ENCODE peak calls at places on chromosomes 12 and 14, in four cellular contexts. One of them, this sample, is unnamed.

GRCh38 chr12:49891476-49891875 is 12.2 kb downstream of the FAIM2 start:
- DNase-seq in A549: no peak
- DNase-seq in HCT116: no peak
- DNase-seq in effector memory CD4-positive, alpha-beta T cell: no peak
- DNase-seq in this sample: no peak

GRCh38 chr12:126944684-126945083 is 1322.3 kb upstream of the TMEM132C start:
- DNase-seq in HCT116: no peak
- DNase-seq in effector memory CD4-positive, alpha-beta T cell: no peak
- DNase-seq in A549: no peak
- DNase-seq in this sample: no peak

GRCh38 chr14:77113644-77114043 is 15.6 kb downstream of the CIPC start:
- DNase-seq in A549: no peak
- DNase-seq in effector memory CD4-positive, alpha-beta T cell: no peak
- DNase-seq in HCT116: no peak
- DNase-seq in this sample: no peak

GRCh38 chr14:69887740-69888657 is 8.8 kb downstream of the SMOC1 start:
- DNase-seq in effector memory CD4-positive, alpha-beta T cell: no peak
- DNase-seq in HCT116: no peak
- DNase-seq in A549: no peak
- DNase-seq in this sample: no peak

GRCh38 chr12:50718760-50719159 is 45.1 kb upstream of the ATF1 start:
- DNase-seq in HCT116: no peak
- DNase-seq in effector memory CD4-positive, alpha-beta T cell: no peak
- DNase-seq in A549: no peak
- DNase-seq in this sample: no peak

GRCh38 chr14:103292426-103293374 is 41.3 kb upstream of the EIF5 start:
- DNase-seq in HCT116: peak; percentile 45
- DNase-seq in A549: peak; percentile 79
- DNase-seq in effector memory CD4-positive, alpha-beta T cell: peak; percentile 23
- DNase-seq in this sample: peak; percentile 90

GRCh38 chr12:119241049-119241448 is 62.3 kb downstream of the HSPB8 start:
- DNase-seq in A549: no peak
- DNase-seq in HCT116: no peak
- DNase-seq in effector memory CD4-positive, alpha-beta T cell: no peak
- DNase-seq in this sample: no peak

GRCh38 chr12:124236651-124237050 is 58.2 kb upstream of the RFLNA start:
- DNase-seq in effector memory CD4-positive, alpha-beta T cell: no peak
- DNase-seq in HCT116: peak; percentile 10
- DNase-seq in A549: no peak
- DNase-seq in this sample: no peak

GRCh38 chr14:37623552-37623951 is 28.1 kb downstream of the TTC6 start:
- DNase-seq in HCT116: peak; percentile 1
- DNase-seq in effector memory CD4-positive, alpha-beta T cell: no peak
- DNase-seq in A549: no peak
- DNase-seq in this sample: no peak

GRCh38 chr12:96063046-96063445 is 27.7 kb upstream of the LTA4H start:
- DNase-seq in HCT116: no peak
- DNase-seq in effector memory CD4-positive, alpha-beta T cell: no peak
- DNase-seq in A549: peak; percentile 26
- DNase-seq in this sample: no peak

GRCh38 chr12:64413884-64414283 is 9.7 kb downstream of the XPOT start:
- DNase-seq in A549: no peak
- DNase-seq in HCT116: no peak
- DNase-seq in effector memory CD4-positive, alpha-beta T cell: no peak
- DNase-seq in this sample: no peak

GRCh38 chr12:82366182-82366581 is 7.9 kb downstream of the METTL25 start:
- DNase-seq in A549: no peak
- DNase-seq in effector memory CD4-positive, alpha-beta T cell: no peak
- DNase-seq in HCT116: no peak
- DNase-seq in this sample: no peak

GRCh38 chr14:20934148-20934762 is 21.0 kb upstream of the RNASE2 start:
- DNase-seq in A549: peak; percentile 19
- DNase-seq in HCT116: peak; percentile 62
- DNase-seq in effector memory CD4-positive, alpha-beta T cell: no peak
- DNase-seq in this sample: peak; percentile 78

GRCh38 chr12:95054206-95054605 is 19.2 kb downstream of the NR2C1 start:
- DNase-seq in HCT116: no peak
- DNase-seq in A549: no peak
- DNase-seq in effector memory CD4-positive, alpha-beta T cell: no peak
- DNase-seq in this sample: no peak

GRCh38 chr14:102749833-102750775 is 27.1 kb upstream of the TRAF3 start:
- DNase-seq in HCT116: no peak
- DNase-seq in A549: no peak
- DNase-seq in effector memory CD4-positive, alpha-beta T cell: no peak
- DNase-seq in this sample: no peak

GRCh38 chr12:78683031-78683430 is 181.5 kb upstream of the SYT1 start:
- DNase-seq in HCT116: no peak
- DNase-seq in effector memory CD4-positive, alpha-beta T cell: no peak
- DNase-seq in A549: no peak
- DNase-seq in this sample: no peak

GRCh38 chr12:110568752-110569151 is 14.4 kb downstream of the PPTC7 start:
- DNase-seq in HCT116: no peak
- DNase-seq in effector memory CD4-positive, alpha-beta T cell: no peak
- DNase-seq in A549: no peak
- DNase-seq in this sample: no peak

GRCh38 chr14:104343690-104344640 is 205.6 kb downstream of the KIF26A start:
- DNase-seq in HCT116: no peak
- DNase-seq in effector memory CD4-positive, alpha-beta T cell: no peak
- DNase-seq in A549: no peak
- DNase-seq in this sample: no peak

GRCh38 chr14:104345316-104346111 is 207.1 kb downstream of the KIF26A start:
- DNase-seq in effector memory CD4-positive, alpha-beta T cell: no peak
- DNase-seq in HCT116: no peak
- DNase-seq in A549: no peak
- DNase-seq in this sample: no peak

GRCh38 chr14:104343294-104343625 is 204.9 kb downstream of the KIF26A start:
- DNase-seq in effector memory CD4-positive, alpha-beta T cell: no peak
- DNase-seq in A549: no peak
- DNase-seq in HCT116: no peak
- DNase-seq in this sample: no peak

GRCh38 chr14:104346112-104346462 is 207.7 kb downstream of the KIF26A start:
- DNase-seq in HCT116: no peak
- DNase-seq in effector memory CD4-positive, alpha-beta T cell: no peak
- DNase-seq in A549: no peak
- DNase-seq in this sample: no peak

GRCh38 chr14:104344815-104345214 is 206.4 kb downstream of the KIF26A start:
- DNase-seq in effector memory CD4-positive, alpha-beta T cell: no peak
- DNase-seq in A549: no peak
- DNase-seq in HCT116: no peak
- DNase-seq in this sample: no peak
- H3K4me1 ChIP-seq in effector memory CD4-positive, alpha-beta T cell: no peaks in the 10 kb centered on the region
- H3K4me1 ChIP-seq in A549: no peaks in the 10 kb centered on the region
- H3K4me1 ChIP-seq in HCT116: peaks cover 12% of the 10 kb centered on the region
- H3K4me1 ChIP-seq in this sample: no peaks in the 10 kb centered on the region

GRCh38 chr12:123118397-123118945 is 32.4 kb downstream of the PITPNM2 start:
- DNase-seq in A549: no peak
- DNase-seq in effector memory CD4-positive, alpha-beta T cell: no peak
- DNase-seq in HCT116: no peak
- DNase-seq in this sample: no peak
- H3K4me1 ChIP-seq in A549: peaks cover 37% of the 10 kb centered on the region
- H3K4me1 ChIP-seq in effector memory CD4-positive, alpha-beta T cell: peaks cover 15% of the 10 kb centered on the region
- H3K4me1 ChIP-seq in HCT116: no peaks in the 10 kb centered on the region
- H3K4me1 ChIP-seq in this sample: peaks cover 69% of the 10 kb centered on the region

DNA sequence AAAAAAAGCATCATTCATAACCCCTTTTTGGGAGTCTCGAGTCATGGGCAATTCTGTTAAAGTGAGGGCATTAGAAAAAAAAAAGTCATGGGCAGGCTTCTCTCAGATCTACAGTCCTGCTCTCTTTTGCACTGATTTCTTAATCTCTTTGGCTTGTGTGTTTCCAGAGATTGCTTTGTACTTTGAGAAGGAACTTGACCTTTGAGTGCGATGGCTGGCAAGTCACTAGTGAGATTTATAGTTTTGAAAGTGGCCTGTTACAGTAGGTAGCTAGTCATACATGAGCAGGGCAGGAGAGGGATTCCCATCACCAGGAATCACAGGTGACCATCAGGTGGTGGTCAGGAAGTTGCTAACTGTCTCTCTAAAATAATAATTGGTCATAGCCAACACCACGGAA is 119.6 kb downstream of the KCNMB4 start:
- DNase-seq in HCT116: no peak
- DNase-seq in A549: no peak
- DNase-seq in effector memory CD4-positive, alpha-beta T cell: no peak
- DNase-seq in this sample: no peak
- H3K4me1 ChIP-seq in HCT116: no peaks in the 10 kb centered on the region
- H3K4me1 ChIP-seq in A549: no peaks in the 10 kb centered on the region
- H3K4me1 ChIP-seq in effector memory CD4-positive, alpha-beta T cell: no peaks in the 10 kb centered on the region
- H3K4me1 ChIP-seq in this sample: no peaks in the 10 kb centered on the region

GRCh38 chr12:103965590-103966407 is at the start of gene TDG:
- DNase-seq in A549: peak; percentile 95
- DNase-seq in effector memory CD4-positive, alpha-beta T cell: peak; percentile 95
- DNase-seq in HCT116: peak; percentile 98
- DNase-seq in this sample: peak; percentile 100

GRCh38 chr12:103964805-103965204 is 867 bp upstream of the TDG start:
- DNase-seq in A549: no peak
- DNase-seq in effector memory CD4-positive, alpha-beta T cell: no peak
- DNase-seq in HCT116: no peak
- DNase-seq in this sample: no peak

GRCh38 chr12:103969391-103969790 is 3.7 kb downstream of the TDG start:
- DNase-seq in A549: no peak
- DNase-seq in HCT116: no peak
- DNase-seq in effector memory CD4-positive, alpha-beta T cell: no peak
- DNase-seq in this sample: no peak

GRCh38 chr12:103965255-103965589 is 450 bp upstream of the TDG start:
- DNase-seq in effector memory CD4-positive, alpha-beta T cell: no peak
- DNase-seq in HCT116: no peak
- DNase-seq in A549: no peak
- DNase-seq in this sample: no peak

DNA sequence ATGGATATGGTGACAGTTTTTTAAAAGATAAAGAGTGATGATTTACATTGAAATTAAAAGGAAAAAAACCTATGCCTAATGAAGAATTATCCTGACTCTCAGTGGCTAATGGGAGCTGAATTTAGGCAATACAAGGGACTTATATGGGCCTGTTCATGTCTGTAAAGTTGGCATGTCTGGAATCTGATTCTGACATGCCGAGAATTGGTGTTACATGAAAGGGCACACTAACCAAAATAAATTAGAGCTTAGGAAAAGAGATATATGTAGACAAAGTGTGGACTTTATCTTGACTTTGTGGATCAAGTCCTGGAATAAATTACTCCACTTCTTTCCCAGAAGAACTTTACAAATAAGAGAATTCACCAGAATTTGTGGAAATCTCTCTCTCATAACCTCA is 1.1 kb downstream of the TDG start:
- DNase-seq in HCT116: no peak
- DNase-seq in A549: no peak
- DNase-seq in effector memory CD4-positive, alpha-beta T cell: no peak
- DNase-seq in this sample: no peak
- H3K4me1 ChIP-seq in HCT116: peaks cover 23% of the 10 kb centered on the region
- H3K4me1 ChIP-seq in A549: peaks cover 29% of the 10 kb centered on the region
- H3K4me1 ChIP-seq in effector memory CD4-positive, alpha-beta T cell: peaks cover 19% of the 10 kb centered on the region
- H3K4me1 ChIP-seq in this sample: peaks cover 69% of the 10 kb centered on the region

DNA sequence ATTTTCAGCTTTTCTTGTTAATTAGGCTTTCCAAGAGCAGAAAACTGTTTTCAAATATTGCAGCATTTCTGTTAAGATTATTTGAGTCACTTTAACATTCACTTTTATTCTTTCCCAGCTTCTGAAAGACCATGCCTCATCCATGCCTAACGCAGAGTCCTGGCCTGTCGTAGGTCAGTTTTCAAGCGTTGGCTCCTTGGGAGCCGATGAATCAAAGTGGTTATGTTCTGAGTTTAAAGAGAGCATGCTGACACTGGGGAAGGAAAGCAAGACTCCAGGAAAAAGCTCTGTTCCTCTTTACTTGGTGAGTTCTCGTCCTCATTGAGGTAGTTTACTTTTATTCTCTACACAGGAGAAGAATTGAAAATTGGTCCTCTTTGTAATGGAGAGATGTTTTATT is 33.1 kb downstream of the TDP1 start:
- DNase-seq in effector memory CD4-positive, alpha-beta T cell: no peak
- DNase-seq in A549: no peak
- DNase-seq in HCT116: no peak
- DNase-seq in this sample: no peak
- H3K4me1 ChIP-seq in effector memory CD4-positive, alpha-beta T cell: no peaks in the 10 kb centered on the region
- H3K4me1 ChIP-seq in A549: no peaks in the 10 kb centered on the region
- H3K4me1 ChIP-seq in HCT116: no peaks in the 10 kb centered on the region
- H3K4me1 ChIP-seq in this sample: no peaks in the 10 kb centered on the region

GRCh38 chr12:116244001-116244400 is 33.5 kb downstream of the MED13L start:
- DNase-seq in A549: no peak
- DNase-seq in HCT116: no peak
- DNase-seq in effector memory CD4-positive, alpha-beta T cell: no peak
- DNase-seq in this sample: no peak
- H3K4me1 ChIP-seq in A549: peaks cover 43% of the 10 kb centered on the region
- H3K4me1 ChIP-seq in HCT116: peaks cover 52% of the 10 kb centered on the region
- H3K4me1 ChIP-seq in effector memory CD4-positive, alpha-beta T cell: peaks cover 20% of the 10 kb centered on the region
- H3K4me1 ChIP-seq in this sample: peaks cover 100% of the 10 kb centered on the region

GRCh38 chr14:73820631-73821030 is 31.0 kb upstream of the PTGR2 start:
- DNase-seq in HCT116: no peak
- DNase-seq in A549: no peak
- DNase-seq in effector memory CD4-positive, alpha-beta T cell: no peak
- DNase-seq in this sample: peak; percentile 44

GRCh38 chr14:73815849-73816816 is 35.5 kb upstream of the PTGR2 start:
- DNase-seq in HCT116: no peak
- DNase-seq in effector memory CD4-positive, alpha-beta T cell: no peak
- DNase-seq in A549: no peak
- DNase-seq in this sample: peak; percentile 3

GRCh38 chr14:73823339-73823885 is 28.2 kb upstream of the PTGR2 start:
- DNase-seq in HCT116: no peak
- DNase-seq in A549: no peak
- DNase-seq in effector memory CD4-positive, alpha-beta T cell: no peak
- DNase-seq in this sample: peak; percentile 10

GRCh38 chr14:73817020-73817419 is 34.6 kb upstream of the PTGR2 start:
- DNase-seq in A549: no peak
- DNase-seq in effector memory CD4-positive, alpha-beta T cell: no peak
- DNase-seq in HCT116: no peak
- DNase-seq in this sample: peak; percentile 27

DNA sequence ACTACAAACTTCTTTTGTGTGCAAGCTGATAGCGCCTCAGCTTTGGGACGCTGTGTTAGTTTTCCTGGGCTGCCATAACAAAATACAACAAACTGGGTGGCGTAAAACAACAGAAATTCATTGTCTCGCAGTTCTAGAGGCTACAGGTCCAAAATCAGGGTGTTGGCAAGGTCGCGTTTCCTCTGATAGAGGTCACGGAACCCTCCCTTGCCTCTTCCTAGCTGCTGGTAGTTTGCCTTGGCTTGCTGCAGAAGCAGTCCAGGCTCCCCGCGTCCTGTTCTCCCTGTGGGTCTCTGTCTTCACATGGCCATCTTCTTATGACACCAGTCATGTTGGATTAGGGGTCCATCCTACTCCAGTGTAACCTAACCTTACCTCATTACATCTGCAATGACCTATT is 32.8 kb upstream of the PTGR2 start:
- DNase-seq in A549: no peak
- DNase-seq in effector memory CD4-positive, alpha-beta T cell: no peak
- DNase-seq in HCT116: no peak
- DNase-seq in this sample: peak; percentile 58
- H3K4me1 ChIP-seq in A549: no peaks in the 10 kb centered on the region
- H3K4me1 ChIP-seq in effector memory CD4-positive, alpha-beta T cell: no peaks in the 10 kb centered on the region
- H3K4me1 ChIP-seq in HCT116: no peaks in the 10 kb centered on the region
- H3K4me1 ChIP-seq in this sample: no peaks in the 10 kb centered on the region

This sample was measured in spleen.